ENCODE peak calls at places on chromosomes 11 and 22, in five cellular contexts. P, R, S, J and W are unnamed samples.

GRCh38 chr11:1842149-1843097 is 3.6 kb downstream of the TNNI2 start:
- DNase-seq in P (no peak), R (peak), S (no peak), J (no peak), W (no peak)

GRCh38 chr22:36933629-36934028 is 20.2 kb downstream of the CSF2RB start:
- DNase-seq in P (no peak), R (no peak), S (no peak), J (peak), W (no peak)

GRCh38 chr11:69131644-69132300 is 24.0 kb upstream of the SMIM38 start:
- DNase-seq in P (peak), R (peak), S (peak), J (peak), W (peak)

GRCh38 chr11:12235945-12236743 is 125.8 kb downstream of the MICAL2 start:
- DNase-seq in P (peak), R (peak), S (peak), J (no peak), W (no peak)

GRCh38 chr22:36445158-36445668 is 36.2 kb downstream of the TXN2 start:
- DNase-seq in P (no peak), R (peak), S (no peak), J (no peak), W (no peak)

GRCh38 chr22:43955040-43955882 is at the start of gene SAMM50:
- DNase-seq in P (peak), R (peak), S (peak), J (peak), W (peak)

GRCh38 chr22:18056161-18056666 is 21.6 kb upstream of the PEX26 start:
- DNase-seq in P (no peak), R (peak), S (peak), J (no peak), W (no peak)

GRCh38 chr11:111540921-111541208 is 345 bp downstream of the LAYN start:
- DNase-seq in P (no peak), R (no peak), S (no peak), J (no peak), W (no peak)

GRCh38 chr11:7088921-7089320 is at the start of gene RBMXL2:
- DNase-seq in P (no peak), R (no peak), S (peak), J (no peak), W (no peak)

GRCh38 chr11:116482716-116483115 is 290.1 kb downstream of the BUD13 start:
- DNase-seq in P (no peak), R (no peak), S (no peak), J (no peak), W (no peak)

GRCh38 chr22:49087163-49087562 is 740.5 kb downstream of the BRD1 start:
- DNase-seq in P (no peak), R (no peak), S (no peak), J (no peak), W (no peak)

GRCh38 chr11:60821827-60822599 is 19.9 kb upstream of the CCDC86 start:
- DNase-seq in P (no peak), R (peak), S (peak), J (no peak), W (no peak)

GRCh38 chr22:39215430-39216142 is 29.2 kb downstream of the PDGFB start:
- DNase-seq in P (peak), R (peak), S (no peak), J (peak), W (no peak)

GRCh38 chr22:20094158-20094807 is 14.2 kb downstream of the DGCR8 start:
- DNase-seq in P (no peak), R (no peak), S (no peak), J (no peak), W (no peak)

GRCh38 chr11:57392421-57393105 is 2.1 kb upstream of the PRG2 start:
- DNase-seq in P (no peak), R (no peak), S (no peak), J (no peak), W (no peak)

GRCh38 chr11:15114501-15115475 is at the start of gene INSC:
- DNase-seq in P (no peak), R (no peak), S (peak), J (peak), W (no peak)

GRCh38 chr11:15109602-15110001 is 5.1 kb upstream of the INSC start:
- DNase-seq in P (no peak), R (no peak), S (no peak), J (no peak), W (no peak)

GRCh38 chr11:15111215-15111614 is 3.5 kb upstream of the INSC start:
- DNase-seq in P (no peak), R (no peak), S (no peak), J (no peak), W (no peak)

GRCh38 chr11:15115686-15116085 is 963 bp downstream of the INSC start:
- DNase-seq in P (no peak), R (no peak), S (no peak), J (no peak), W (no peak)

DNA sequence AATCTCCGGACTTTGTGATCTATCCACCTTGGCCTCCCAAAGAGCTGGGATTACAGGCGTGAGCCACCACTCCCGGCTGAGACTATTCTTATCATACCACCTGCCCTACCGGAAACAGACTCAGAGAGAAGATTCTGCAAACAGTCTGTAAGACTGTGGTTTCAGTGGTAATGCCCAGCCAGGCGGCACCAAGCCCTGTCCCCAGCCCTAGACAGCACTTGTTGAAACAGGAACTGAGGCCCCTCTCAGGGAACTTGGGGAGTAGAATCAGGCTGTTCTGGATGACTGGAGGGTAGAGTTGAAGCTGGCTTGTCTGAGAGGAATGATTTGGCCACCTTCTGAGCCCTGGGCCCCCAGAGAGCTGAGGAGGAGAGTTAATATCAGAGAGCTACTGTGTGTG is 1.3 kb upstream of the INSC start:
- DNase-seq in P (no peak), R (no peak), S (no peak), J (no peak), W (no peak)
- TF ChIP-seq YY1 in P (no peak), R (no peak), S (no peak), J (no peak), W (no peak)

GRCh38 chr11:73663604-73664495 is 17.5 kb downstream of the PLEKHB1 start:
- DNase-seq in P (no peak), R (no peak), S (no peak), J (no peak), W (no peak)

GRCh38 chr11:73659961-73660360 is 13.6 kb downstream of the PLEKHB1 start:
- DNase-seq in P (no peak), R (no peak), S (no peak), J (no peak), W (no peak)

GRCh38 chr11:73662445-73663157 is 16.2 kb downstream of the PLEKHB1 start:
- DNase-seq in P (no peak), R (no peak), S (no peak), J (no peak), W (no peak)

GRCh38 chr11:73660497-73661034 is 14.2 kb downstream of the PLEKHB1 start:
- DNase-seq in P (no peak), R (no peak), S (no peak), J (no peak), W (no peak)

DNA sequence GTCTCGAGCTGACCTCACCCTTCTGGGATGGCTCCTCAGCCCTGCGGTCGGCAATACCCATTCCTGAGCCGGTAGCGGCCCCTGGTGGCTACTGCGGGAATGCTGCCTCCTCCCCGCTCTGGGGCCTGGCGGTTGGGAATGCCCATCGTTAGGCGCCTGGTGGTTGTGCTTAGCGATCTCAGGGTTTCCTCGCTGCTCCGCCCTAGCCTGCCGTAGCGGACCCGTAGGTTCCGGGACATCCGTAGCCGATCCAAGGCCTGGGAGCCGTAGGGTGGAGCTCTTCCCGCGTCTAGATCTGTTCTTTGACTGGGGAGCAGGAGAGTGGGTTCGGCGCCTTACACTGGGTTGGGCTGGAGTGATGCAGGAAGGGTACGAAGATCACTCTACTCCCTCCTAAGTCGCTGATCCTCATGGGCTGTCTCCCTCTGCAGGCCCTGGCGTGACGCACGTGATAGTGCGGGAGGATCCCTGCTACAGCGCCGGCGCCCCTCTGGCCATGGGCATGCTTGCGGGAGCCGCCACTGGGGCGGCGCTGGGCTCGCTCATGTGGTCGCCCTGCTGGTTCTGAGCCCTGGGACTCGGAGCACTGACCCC is 14.8 kb downstream of the PLEKHB1 start:
- DNase-seq in P (peak), R (peak), S (peak), J (peak), W (peak)
- H3K9ac ChIP-seq in P (peak), R (no peak), S (peak), J (no peak), W (peak)

DNA sequence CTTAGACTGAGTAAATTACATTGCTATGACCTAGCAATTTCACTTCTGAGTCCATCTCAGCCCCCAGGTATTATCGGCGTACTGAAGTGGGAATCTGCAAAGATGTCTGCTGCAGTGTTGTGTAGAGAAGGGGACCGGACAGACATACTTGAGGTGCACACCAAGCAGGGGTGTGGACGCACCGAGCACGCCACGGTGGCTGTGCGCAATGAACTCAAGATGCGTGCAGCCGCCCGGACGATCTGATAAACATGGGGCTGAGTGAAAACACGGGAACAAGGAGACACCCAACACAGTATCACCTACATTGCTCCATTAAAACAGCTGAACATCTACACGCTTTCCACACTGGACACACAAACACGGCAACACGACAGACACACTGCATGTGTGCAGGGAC is 454.3 kb downstream of the OPCML start:
- DNase-seq in P (no peak), R (no peak), S (no peak), J (no peak), W (no peak)
- TF ChIP-seq YY1 in P (no peak), R (no peak), S (no peak), J (no peak), W (no peak)

GRCh38 chr11:70625051-70625450 is 226.7 kb downstream of the CTTN start:
- DNase-seq in P (no peak), R (no peak), S (no peak), J (no peak), W (no peak)
- H3K9ac ChIP-seq in P (no peak), R (no peak), S (no peak), J (no peak), W (no peak)

DNA sequence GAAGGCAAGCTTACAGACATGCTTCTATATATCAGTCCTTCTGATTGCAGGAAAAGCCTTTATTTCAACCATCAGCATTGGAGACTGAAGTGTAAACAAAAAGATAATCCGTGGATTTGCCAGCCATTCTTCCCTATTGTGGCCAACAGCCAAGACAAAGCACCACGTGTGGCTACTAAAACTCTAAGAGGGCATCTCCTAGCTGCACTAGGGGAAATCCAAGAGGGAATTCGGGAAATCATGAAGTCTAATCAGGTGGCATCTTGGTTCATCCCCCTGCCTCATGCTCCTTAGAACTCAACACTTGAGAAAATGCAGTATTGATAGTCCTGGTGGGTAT is 71.5 kb downstream of the NAT10 start:
- DNase-seq in P (no peak), R (no peak), S (no peak), J (no peak), W (no peak)
- TF ChIP-seq YY1 in P (no peak), R (no peak), S (no peak), J (no peak), W (no peak)